ENCODE peak calls at places on chromosomes 2 and 18, in four cellular contexts. B is astrocyte; Y is ACHN; L is stimulated activated CD8-positive, alpha-beta memory T cell treated with anti-CD3 and anti-CD28 coated beads, Interleukin-2, amount 100 ng/mL, for 1 hour. Q is an unnamed sample.

GRCh38 chr2:204871246-204871953 is 326.1 kb downstream of the PARD3B start:
- DNase-seq in B (peak), Y (peak), L (no peak), Q (peak)

GRCh38 chr2:15761056-15761455 is 169.4 kb downstream of the DDX1 start:
- DNase-seq in B (no peak), Y (no peak), L (no peak), Q (no peak)

GRCh38 chr2:233413046-233413445 is 58.8 kb downstream of the DGKD start:
- DNase-seq in B (peak), Y (peak), L (no peak), Q (peak)

GRCh38 chr18:36420826-36421225 is 123.3 kb downstream of the FHOD3 start:
- DNase-seq in B (peak), Y (no peak), L (no peak), Q (no peak)

GRCh38 chr2:215059724-215060123 is 78.7 kb downstream of the ABCA12 start:
- DNase-seq in B (peak), Y (no peak), L (no peak), Q (no peak)

GRCh38 chr2:133331437-133331836 is 236.8 kb downstream of the NCKAP5 start:
- DNase-seq in B (no peak), Y (no peak), L (no peak), Q (peak)

GRCh38 chr2:117523267-117523666 is 291.2 kb upstream of the DDX18 start:
- DNase-seq in B (no peak), Y (no peak), L (no peak), Q (peak)

GRCh38 chr2:142082363-142082762 is 48.5 kb downstream of the LRP1B start:
- DNase-seq in B (no peak), Y (no peak), L (no peak), Q (peak)

GRCh38 chr2:105405291-105405690 is 6.4 kb upstream of the FHL2 start:
- DNase-seq in B (peak), Y (peak), L (no peak), Q (peak)

GRCh38 chr18:37456395-37456794 is 109.2 kb downstream of the CELF4 start:
- DNase-seq in B (no peak), Y (no peak), L (no peak), Q (no peak)

GRCh38 chr2:60453896-60454295 is 99.6 kb downstream of the BCL11A start:
- DNase-seq in B (no peak), Y (no peak), L (no peak), Q (no peak)

GRCh38 chr2:172046080-172046678 is 39.1 kb upstream of the DLX1 start:
- DNase-seq in B (peak), Y (no peak), L (no peak), Q (no peak)

GRCh38 chr2:129936334-129936934 is 43.0 kb upstream of the RAB6C start:
- DNase-seq in B (no peak), Y (no peak), L (no peak), Q (no peak)

GRCh38 chr2:64467463-64467843 is 13.5 kb downstream of the LGALSL start:
- DNase-seq in B (no peak), Y (no peak), L (no peak), Q (no peak)

Q was measured in renal cortical epithelial cell.